ENCODE peak calls at places on chromosomes 12 and 14, in six cellular contexts. One of them, this sample, is unnamed.

GRCh38 chr12:123075591-123076171 is 75.2 kb downstream of the PITPNM2 start:
- DNase-seq in cardiac muscle cell: peak; percentile 81
- DNase-seq in NCI-H1092: no peak
- DNase-seq in cortex of kidney: no peak
- DNase-seq in MCF 10A: no peak
- DNase-seq in neural crest cell: peak; percentile 18
- DNase-seq in this sample: peak; percentile 71

GRCh38 chr14:85731198-85731597 is 201.3 kb downstream of the FLRT2 start:
- DNase-seq in cardiac muscle cell: no peak
- DNase-seq in NCI-H1092: no peak
- DNase-seq in cortex of kidney: no peak
- DNase-seq in MCF 10A: peak; percentile 47
- DNase-seq in neural crest cell: no peak
- DNase-seq in this sample: no peak

GRCh38 chr12:69026341-69026740 is 93.4 kb upstream of the CPM start:
- DNase-seq in cardiac muscle cell: no peak
- DNase-seq in NCI-H1092: no peak
- DNase-seq in cortex of kidney: no peak
- DNase-seq in MCF 10A: no peak
- DNase-seq in neural crest cell: no peak
- DNase-seq in this sample: no peak

GRCh38 chr14:54891471-54892245 is 11.0 kb downstream of the GCH1 start:
- DNase-seq in cardiac muscle cell: no peak
- DNase-seq in NCI-H1092: no peak
- DNase-seq in cortex of kidney: no peak
- DNase-seq in MCF 10A: no peak
- DNase-seq in neural crest cell: no peak
- DNase-seq in this sample: no peak

GRCh38 chr12:97748298-97748697 is 285.7 kb downstream of the RMST start:
- DNase-seq in cardiac muscle cell: no peak
- DNase-seq in NCI-H1092: peak; percentile 52
- DNase-seq in cortex of kidney: no peak
- DNase-seq in MCF 10A: no peak
- DNase-seq in neural crest cell: no peak
- DNase-seq in this sample: no peak

GRCh38 chr12:18158774-18159557 is 69.0 kb upstream of the RERGL start:
- DNase-seq in cardiac muscle cell: peak; percentile 58
- DNase-seq in NCI-H1092: peak; percentile 35
- DNase-seq in cortex of kidney: no peak
- DNase-seq in MCF 10A: peak; percentile 60
- DNase-seq in neural crest cell: peak; percentile 39
- DNase-seq in this sample: peak; percentile 33

GRCh38 chr12:96364092-96364700 is 36.0 kb downstream of the CDK17 start:
- DNase-seq in cardiac muscle cell: no peak
- DNase-seq in NCI-H1092: no peak
- DNase-seq in cortex of kidney: no peak
- DNase-seq in MCF 10A: no peak
- DNase-seq in neural crest cell: no peak
- DNase-seq in this sample: no peak

GRCh38 chr14:32286602-32287001 is 42.5 kb upstream of the AKAP6 start:
- DNase-seq in cardiac muscle cell: no peak
- DNase-seq in NCI-H1092: no peak
- DNase-seq in cortex of kidney: no peak
- DNase-seq in MCF 10A: no peak
- DNase-seq in neural crest cell: no peak
- DNase-seq in this sample: no peak

GRCh38 chr14:50060871-50061663 is 55.3 kb downstream of the VCPKMT start:
- DNase-seq in cardiac muscle cell: no peak
- DNase-seq in NCI-H1092: peak; percentile 18
- DNase-seq in cortex of kidney: no peak
- DNase-seq in MCF 10A: peak; percentile 96
- DNase-seq in neural crest cell: no peak
- DNase-seq in this sample: no peak

GRCh38 chr14:104784846-104785707 is 10.5 kb downstream of the AKT1 start:
- DNase-seq in cardiac muscle cell: no peak
- DNase-seq in NCI-H1092: peak; percentile 44
- DNase-seq in cortex of kidney: no peak
- DNase-seq in MCF 10A: no peak
- DNase-seq in neural crest cell: no peak
- DNase-seq in this sample: no peak

This sample was measured in WTC11.